ENCODE peak calls at places on chromosomes 12 and 14, in five cellular contexts. W is cardiac muscle cell; Y is frontal cortex; B is NCI-H1436 treated with DMSO at 0.1 percent for 48 hours; T is stimulated activated CD8-positive, alpha-beta memory T cell treated with anti-CD3 and anti-CD28 coated beads, Interleukin-12 subunit alpha, Interleukin-12 subunit beta, amount 100 ng/mL, for 4 hours. G is an unnamed sample.

GRCh38 chr12:124727244-124727673 is 136.4 kb downstream of the SCARB1 start:
- DNase-seq in W (no peak), Y (no peak), B (no peak), T (no peak), G (no peak)

GRCh38 chr12:112781767-112782166 is 9.8 kb upstream of the RPH3A start:
- DNase-seq in W (no peak), Y (no peak), B (no peak), T (no peak), G (no peak)

GRCh38 chr14:100283984-100284881 is 22.0 kb downstream of the SLC25A29 start:
- DNase-seq in W (no peak), Y (no peak), B (no peak), T (no peak), G (no peak)

GRCh38 chr12:113208041-113208934 is 13.0 kb upstream of the TPCN1 start:
- DNase-seq in W (peak), Y (no peak), B (no peak), T (peak), G (no peak)

GRCh38 chr12:57719777-57720605 is 18.6 kb downstream of the AGAP2 start:
- DNase-seq in W (no peak), Y (no peak), B (no peak), T (no peak), G (no peak)

GRCh38 chr12:56995930-56996496 is 10.3 kb downstream of the ZBTB39 start:
- DNase-seq in W (no peak), Y (no peak), B (no peak), T (no peak), G (no peak)

GRCh38 chr12:1972260-1972659 is 32.0 kb downstream of the DCP1B start:
- DNase-seq in W (peak), Y (no peak), B (no peak), T (no peak), G (no peak)

GRCh38 chr12:70643927-70644326 is 6.7 kb upstream of the PTPRB start:
- DNase-seq in W (no peak), Y (no peak), B (no peak), T (no peak), G (no peak)